ENCODE peak calls at places on chromosome 5, in six cellular contexts. O, W, N, X, S and B are unnamed samples.
A peak's percentile ranks its signal among the peaks of the same experiment; 100 is the strongest.

GRCh38 chr5:103646698-103647614 is 84.4 kb upstream of the NUDT12 start:
- DNase-seq in O (no peak), W (no peak), X (no peak), N (no peak), S (no peak), B (no peak)

GRCh38 chr5:1594336-1595106 is 70.8 kb upstream of the LPCAT1 start:
- DNase-seq in W (peak; percentile 91), O (peak; percentile 79), X (peak; percentile 50), S (no peak), N (peak; percentile 92), B (peak; percentile 91)

GRCh38 chr5:1324719-1325190 is 20.1 kb downstream of the CLPTM1L start:
- DNase-seq in W (no peak), O (no peak), S (no peak), X (no peak), N (peak; percentile 30), B (peak; percentile 18)

GRCh38 chr5:133274597-133274935 is 222.8 kb downstream of the HSPA4 start:
- DNase-seq in X (no peak), O (no peak), W (peak; percentile 44), N (no peak), S (no peak), B (no peak)

GRCh38 chr5:11062379-11062778 is 301.3 kb upstream of the DAP start:
- DNase-seq in W (no peak), O (no peak), S (no peak), X (no peak), N (no peak), B (no peak)

GRCh38 chr5:17113174-17113941 is 104.1 kb upstream of the BASP1 start:
- DNase-seq in X (no peak), S (no peak), W (no peak), N (no peak), O (no peak), B (no peak)

GRCh38 chr5:32276173-32276853 is 36.4 kb downstream of the MTMR12 start:
- DNase-seq in S (peak; percentile 74), N (no peak), X (no peak), W (no peak), O (no peak), B (no peak)

GRCh38 chr5:158886086-158886485 is 213.6 kb downstream of the EBF1 start:
- DNase-seq in W (no peak), O (no peak), S (no peak), N (no peak), X (no peak), B (no peak)

GRCh38 chr5:80061541-80061940 is 26.4 kb downstream of the THBS4 start:
- DNase-seq in X (no peak), S (no peak), N (no peak), W (no peak), O (no peak), B (no peak)

GRCh38 chr5:5767286-5767928 is 344.9 kb downstream of the ICE1 start:
- DNase-seq in X (no peak), O (no peak), S (no peak), N (no peak), W (no peak), B (no peak)

GRCh38 chr5:77066823-77067442 is 20.2 kb downstream of the ZBED3 start:
- DNase-seq in W (no peak), N (no peak), X (no peak), O (no peak), S (no peak), B (no peak)

GRCh38 chr5:30581198-30581925 is 612.1 kb upstream of the CDH6 start:
- DNase-seq in N (no peak), W (no peak), X (no peak), O (no peak), S (no peak), B (no peak)

GRCh38 chr5:52491071-52491828 is 296.5 kb upstream of the ITGA1 start:
- DNase-seq in N (no peak), X (no peak), O (no peak), S (no peak), W (no peak), B (no peak)

GRCh38 chr5:153613143-153613542 is 122.7 kb downstream of the GRIA1 start:
- DNase-seq in S (no peak), X (no peak), W (no peak), N (no peak), O (no peak), B (no peak)